ENCODE peak calls at places on chromosomes 2 and 18, in ten cellular contexts. B is omental fat pad, A is kidney epithelial cell, L is IMR-90, E is Calu3, U is GM12865, K is ovary, M is upper lobe of right lung, Z is NB4, R is progenitor cell of endocrine pancreas. X is an unnamed sample.

GRCh38 chr2:218002792-218003191 is at the start of gene TNS1:
- DNase-seq in E (no peak), U (no peak), Z (no peak), B (no peak), M (no peak), K (peak; percentile 87), R (no peak), L (peak; percentile 65), A (no peak), X (no peak)

GRCh38 chr18:25239636-25240468 is 112.1 kb downstream of the ZNF521 start:
- DNase-seq in Z (no peak), B (no peak), L (peak; percentile 35), A (no peak), U (no peak), E (no peak), M (no peak), K (no peak), R (no peak), X (no peak)

GRCh38 chr2:240433973-240434727 is 1.3 kb upstream of the GPC1 start:
- DNase-seq in U (no peak), Z (peak; percentile 64), K (peak; percentile 62), A (peak; percentile 77), E (peak; percentile 70), L (peak; percentile 98), B (peak; percentile 50), M (peak; percentile 67), R (no peak), X (peak; percentile 47)

GRCh38 chr18:33673689-33674088 is 95.7 kb downstream of the ASXL3 start:
- DNase-seq in Z (peak; percentile 4), B (no peak), U (no peak), E (no peak), L (no peak), R (no peak), A (no peak), K (no peak), M (no peak), X (no peak)

GRCh38 chr2:98842136-98842535 is 93.9 kb downstream of the CRACDL start:
- DNase-seq in K (no peak), A (no peak), Z (no peak), U (no peak), E (no peak), L (no peak), R (no peak), B (no peak), M (no peak), X (no peak)

GRCh38 chr2:71603851-71604708 is 150.7 kb downstream of the DYSF start:
- DNase-seq in R (no peak), M (peak; percentile 56), A (no peak), B (peak; percentile 8), K (peak; percentile 3), U (no peak), Z (no peak), E (no peak), L (no peak), X (peak; percentile 26)

GRCh38 chr2:587371-587960 is 89.7 kb downstream of the TMEM18 start:
- DNase-seq in A (no peak), B (no peak), M (no peak), U (no peak), K (no peak), L (no peak), Z (no peak), E (peak; percentile 13), R (no peak), X (no peak)

GRCh38 chr2:197269173-197269572 is 41.4 kb downstream of the ANKRD44 start:
- DNase-seq in L (peak; percentile 32), M (no peak), B (no peak), A (no peak), K (no peak), U (peak; percentile 54), R (no peak), E (no peak), Z (no peak), X (no peak)

GRCh38 chr2:74835831-74836674 is 2.1 kb downstream of the HK2 start:
- DNase-seq in L (peak; percentile 53), U (peak; percentile 77), A (no peak), B (no peak), Z (peak; percentile 81), E (no peak), R (no peak), K (no peak), M (no peak), X (no peak)

GRCh38 chr2:226874749-226875148 is 38.9 kb downstream of the RHBDD1 start:
- DNase-seq in M (no peak), B (no peak), A (no peak), E (no peak), L (no peak), K (no peak), Z (no peak), R (no peak), U (no peak), X (no peak)

GRCh38 chr2:109135572-109136185 is 6.7 kb downstream of the SH3RF3 start:
- DNase-seq in L (no peak), E (no peak), Z (no peak), U (no peak), B (no peak), A (no peak), R (no peak), M (no peak), K (no peak), X (no peak)

GRCh38 chr2:71880846-71881610 is 266.6 kb downstream of the CYP26B1 start:
- DNase-seq in R (no peak), Z (peak; percentile 24), E (peak; percentile 9), M (no peak), B (no peak), L (peak; percentile 72), K (no peak), A (no peak), U (peak; percentile 21), X (no peak)

GRCh38 chr2:231928481-231928880 is 2.3 kb upstream of the NPPC start:
- DNase-seq in K (no peak), M (peak; percentile 40), B (no peak), L (no peak), U (no peak), R (no peak), A (no peak), Z (no peak), E (peak; percentile 23), X (no peak)
- TF ChIP-seq CTCF in K (no peak), M (no peak), B (no peak), L (peak; percentile 10), U (no peak), R (peak; percentile 36), A (peak; percentile 23), Z (no peak), E (no peak), X (no peak)

GRCh38 chr18:3985664-3986063 is 469.4 kb downstream of the DLGAP1 start:
- DNase-seq in A (no peak), E (no peak), L (peak; percentile 94), K (no peak), R (no peak), Z (no peak), M (no peak), U (no peak), B (no peak), X (no peak)
- TF ChIP-seq CTCF in A (peak; percentile 10), E (no peak), L (peak; percentile 25), K (no peak), R (no peak), Z (no peak), M (no peak), U (no peak), B (no peak), X (no peak)

GRCh38 chr2:117921520-117921919 is 92.3 kb downstream of the CCDC93 start:
- DNase-seq in U (no peak), Z (no peak), M (no peak), B (no peak), K (no peak), E (no peak), A (no peak), R (no peak), L (no peak), X (no peak)

GRCh38 chr2:117918608-117919007 is 95.3 kb downstream of the CCDC93 start:
- DNase-seq in E (no peak), K (no peak), R (no peak), A (no peak), L (no peak), B (no peak), U (peak; percentile 6), Z (no peak), M (no peak), X (no peak)

DNA sequence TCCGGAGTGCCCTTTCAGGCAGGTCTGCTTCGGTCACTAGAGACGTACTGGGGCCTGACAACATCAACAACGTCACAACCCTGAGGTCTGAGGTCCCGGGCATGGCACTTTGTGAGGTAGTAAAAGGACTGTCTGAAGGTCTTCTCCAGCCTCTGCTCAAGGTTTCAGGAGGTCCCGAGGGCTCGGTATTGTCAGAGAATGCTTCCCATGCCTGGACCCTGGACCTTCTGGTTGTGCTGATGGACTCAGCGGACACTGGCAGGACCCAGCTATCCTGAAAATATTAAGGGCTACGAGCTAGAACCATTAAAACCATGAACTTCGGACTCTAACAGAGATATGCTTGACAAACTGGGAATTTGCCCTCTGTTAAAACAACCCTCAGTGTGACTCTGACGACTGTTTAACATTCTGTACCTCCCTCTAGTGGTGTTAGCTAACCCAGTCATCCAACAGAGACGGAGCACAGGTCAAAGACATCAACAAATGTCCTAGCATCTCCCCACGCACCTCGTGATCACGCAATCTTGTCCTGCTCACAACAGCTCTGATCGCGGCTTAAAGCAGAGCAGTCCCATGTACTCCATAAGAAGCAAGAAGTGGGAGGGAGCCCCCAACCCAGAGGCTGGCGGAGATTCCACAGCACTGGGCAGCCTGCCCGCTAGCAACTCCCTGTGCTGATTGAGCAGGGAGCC is 96.5 kb downstream of the CCDC93 start:
- DNase-seq in Z (no peak), K (no peak), R (no peak), A (no peak), M (no peak), B (no peak), U (no peak), E (no peak), L (peak; percentile 24), X (no peak)
- TF ChIP-seq CTCF in Z (peak; percentile 3), K (no peak), R (peak; percentile 55), A (peak; percentile 11), M (no peak), B (no peak), U (no peak), E (no peak), L (peak; percentile 37), X (no peak)

GRCh38 chr2:85873679-85874078 is 15.1 kb downstream of the ST3GAL5 start:
- DNase-seq in E (peak; percentile 10), B (no peak), A (no peak), R (no peak), Z (peak; percentile 24), M (no peak), L (no peak), K (no peak), U (no peak), X (no peak)

GRCh38 chr2:85868837-85869236 is 20.0 kb downstream of the ST3GAL5 start:
- DNase-seq in K (no peak), Z (no peak), A (no peak), M (no peak), E (no peak), U (no peak), L (no peak), R (no peak), B (no peak), X (no peak)

GRCh38 chr2:85875613-85876012 is 13.2 kb downstream of the ST3GAL5 start:
- DNase-seq in B (no peak), R (no peak), L (no peak), U (no peak), K (no peak), E (no peak), Z (no peak), A (no peak), M (no peak), X (no peak)

GRCh38 chr2:85871494-85872164 is 17.2 kb downstream of the ST3GAL5 start:
- DNase-seq in E (no peak), L (no peak), R (no peak), K (no peak), B (no peak), A (no peak), M (no peak), U (no peak), Z (no peak), X (no peak)

GRCh38 chr2:85872536-85873161 is 16.1 kb downstream of the ST3GAL5 start:
- DNase-seq in U (no peak), L (no peak), M (no peak), E (no peak), Z (no peak), A (no peak), K (no peak), R (no peak), B (no peak), X (no peak)
- TF ChIP-seq CTCF in U (no peak), L (no peak), M (no peak), E (no peak), Z (no peak), A (no peak), K (no peak), R (no peak), B (no peak), X (no peak)

X was measured in lower lobe of right lung.